ENCODE peak calls at places on chromosome 20, in ten cellular contexts. One of them, this sample, is unnamed.

GRCh38 chr20:34561661-34562060 is 3.1 kb downstream of the MAP1LC3A start:
- DNase-seq in cerebellar cortex: no peak
- DNase-seq in frontal cortex: no peak
- DNase-seq in fibroblast of the aortic adventitia: no peak
- DNase-seq in epithelial cell of prostate: no peak
- DNase-seq in NCI-H510A: no peak
- DNase-seq in left lung: no peak
- DNase-seq in activated naive CD4-positive, alpha-beta T cell treated with anti-CD3 and anti-CD28 coated beads, Interleukin-2, amount 50 U/mL, for 16 hours: no peak
- DNase-seq in effector memory CD8-positive, alpha-beta T cell: no peak
- DNase-seq in GM23248: no peak
- DNase-seq in this sample: no peak

GRCh38 chr20:8515810-8516435 is 383.9 kb downstream of the PLCB1 start:
- DNase-seq in cerebellar cortex: no peak
- DNase-seq in frontal cortex: no peak
- DNase-seq in fibroblast of the aortic adventitia: no peak
- DNase-seq in epithelial cell of prostate: no peak
- DNase-seq in NCI-H510A: no peak
- DNase-seq in left lung: no peak
- DNase-seq in activated naive CD4-positive, alpha-beta T cell treated with anti-CD3 and anti-CD28 coated beads, Interleukin-2, amount 50 U/mL, for 16 hours: no peak
- DNase-seq in effector memory CD8-positive, alpha-beta T cell: no peak
- DNase-seq in GM23248: no peak
- DNase-seq in this sample: no peak

GRCh38 chr20:25178563-25179438 is 16.7 kb upstream of the ENTPD6 start:
- DNase-seq in cerebellar cortex: peak
- DNase-seq in frontal cortex: peak
- DNase-seq in fibroblast of the aortic adventitia: peak
- DNase-seq in epithelial cell of prostate: peak
- DNase-seq in NCI-H510A: peak
- DNase-seq in left lung: no peak
- DNase-seq in activated naive CD4-positive, alpha-beta T cell treated with anti-CD3 and anti-CD28 coated beads, Interleukin-2, amount 50 U/mL, for 16 hours: no peak
- DNase-seq in effector memory CD8-positive, alpha-beta T cell: peak
- DNase-seq in GM23248: peak
- DNase-seq in this sample: peak

GRCh38 chr20:14865169-14865568 is 527.8 kb upstream of the FLRT3 start:
- DNase-seq in cerebellar cortex: no peak
- DNase-seq in frontal cortex: no peak
- DNase-seq in fibroblast of the aortic adventitia: no peak
- DNase-seq in epithelial cell of prostate: peak
- DNase-seq in NCI-H510A: no peak
- DNase-seq in left lung: no peak
- DNase-seq in activated naive CD4-positive, alpha-beta T cell treated with anti-CD3 and anti-CD28 coated beads, Interleukin-2, amount 50 U/mL, for 16 hours: no peak
- DNase-seq in effector memory CD8-positive, alpha-beta T cell: no peak
- DNase-seq in GM23248: peak
- DNase-seq in this sample: no peak

GRCh38 chr20:5463007-5463686 is 146.4 kb upstream of the PROKR2 start:
- DNase-seq in cerebellar cortex: no peak
- DNase-seq in frontal cortex: no peak
- DNase-seq in fibroblast of the aortic adventitia: no peak
- DNase-seq in epithelial cell of prostate: no peak
- DNase-seq in NCI-H510A: no peak
- DNase-seq in left lung: no peak
- DNase-seq in activated naive CD4-positive, alpha-beta T cell treated with anti-CD3 and anti-CD28 coated beads, Interleukin-2, amount 50 U/mL, for 16 hours: no peak
- DNase-seq in effector memory CD8-positive, alpha-beta T cell: no peak
- DNase-seq in GM23248: no peak
- DNase-seq in this sample: no peak

GRCh38 chr20:43191946-43192847 is 2.5 kb upstream of the PTPRT start:
- DNase-seq in cerebellar cortex: peak
- DNase-seq in frontal cortex: peak
- DNase-seq in fibroblast of the aortic adventitia: no peak
- DNase-seq in epithelial cell of prostate: no peak
- DNase-seq in NCI-H510A: peak
- DNase-seq in left lung: peak
- DNase-seq in activated naive CD4-positive, alpha-beta T cell treated with anti-CD3 and anti-CD28 coated beads, Interleukin-2, amount 50 U/mL, for 16 hours: no peak
- DNase-seq in effector memory CD8-positive, alpha-beta T cell: no peak
- DNase-seq in GM23248: peak
- DNase-seq in this sample: no peak

GRCh38 chr20:41001497-41001896 is 27.1 kb upstream of the TOP1 start:
- DNase-seq in cerebellar cortex: no peak
- DNase-seq in frontal cortex: no peak
- DNase-seq in fibroblast of the aortic adventitia: no peak
- DNase-seq in epithelial cell of prostate: no peak
- DNase-seq in NCI-H510A: no peak
- DNase-seq in left lung: no peak
- DNase-seq in activated naive CD4-positive, alpha-beta T cell treated with anti-CD3 and anti-CD28 coated beads, Interleukin-2, amount 50 U/mL, for 16 hours: no peak
- DNase-seq in effector memory CD8-positive, alpha-beta T cell: no peak
- DNase-seq in GM23248: peak
- DNase-seq in this sample: no peak

GRCh38 chr20:44720994-44721784 is 6.0 kb downstream of the CCN5 start:
- DNase-seq in cerebellar cortex: no peak
- DNase-seq in frontal cortex: no peak
- DNase-seq in fibroblast of the aortic adventitia: peak
- DNase-seq in epithelial cell of prostate: peak
- DNase-seq in NCI-H510A: no peak
- DNase-seq in left lung: no peak
- DNase-seq in activated naive CD4-positive, alpha-beta T cell treated with anti-CD3 and anti-CD28 coated beads, Interleukin-2, amount 50 U/mL, for 16 hours: no peak
- DNase-seq in effector memory CD8-positive, alpha-beta T cell: no peak
- DNase-seq in GM23248: peak
- DNase-seq in this sample: peak

GRCh38 chr20:49496526-49497216 is 14.2 kb upstream of the KCNB1 start:
- DNase-seq in cerebellar cortex: no peak
- DNase-seq in frontal cortex: no peak
- DNase-seq in fibroblast of the aortic adventitia: no peak
- DNase-seq in epithelial cell of prostate: no peak
- DNase-seq in NCI-H510A: no peak
- DNase-seq in left lung: no peak
- DNase-seq in activated naive CD4-positive, alpha-beta T cell treated with anti-CD3 and anti-CD28 coated beads, Interleukin-2, amount 50 U/mL, for 16 hours: no peak
- DNase-seq in effector memory CD8-positive, alpha-beta T cell: no peak
- DNase-seq in GM23248: no peak
- DNase-seq in this sample: peak

GRCh38 chr20:35093245-35093884 is 758 bp upstream of the TRPC4AP start:
- DNase-seq in cerebellar cortex: no peak
- DNase-seq in frontal cortex: no peak
- DNase-seq in fibroblast of the aortic adventitia: peak
- DNase-seq in epithelial cell of prostate: no peak
- DNase-seq in NCI-H510A: no peak
- DNase-seq in left lung: no peak
- DNase-seq in activated naive CD4-positive, alpha-beta T cell treated with anti-CD3 and anti-CD28 coated beads, Interleukin-2, amount 50 U/mL, for 16 hours: peak
- DNase-seq in effector memory CD8-positive, alpha-beta T cell: no peak
- DNase-seq in GM23248: peak
- DNase-seq in this sample: peak

GRCh38 chr20:62508641-62509051 is 32.9 kb upstream of the GATA5 start:
- DNase-seq in cerebellar cortex: peak
- DNase-seq in frontal cortex: no peak
- DNase-seq in fibroblast of the aortic adventitia: no peak
- DNase-seq in epithelial cell of prostate: no peak
- DNase-seq in NCI-H510A: no peak
- DNase-seq in left lung: no peak
- DNase-seq in activated naive CD4-positive, alpha-beta T cell treated with anti-CD3 and anti-CD28 coated beads, Interleukin-2, amount 50 U/mL, for 16 hours: no peak
- DNase-seq in effector memory CD8-positive, alpha-beta T cell: no peak
- DNase-seq in GM23248: no peak
- DNase-seq in this sample: no peak

GRCh38 chr20:46946181-46946624 is 51.6 kb downstream of the EYA2 start:
- DNase-seq in cerebellar cortex: no peak
- DNase-seq in frontal cortex: no peak
- DNase-seq in fibroblast of the aortic adventitia: peak
- DNase-seq in epithelial cell of prostate: no peak
- DNase-seq in NCI-H510A: no peak
- DNase-seq in left lung: no peak
- DNase-seq in activated naive CD4-positive, alpha-beta T cell treated with anti-CD3 and anti-CD28 coated beads, Interleukin-2, amount 50 U/mL, for 16 hours: no peak
- DNase-seq in effector memory CD8-positive, alpha-beta T cell: no peak
- DNase-seq in GM23248: no peak
- DNase-seq in this sample: peak

GRCh38 chr20:63896136-63896890 is 1.4 kb downstream of the DNAJC5 start:
- DNase-seq in cerebellar cortex: no peak
- DNase-seq in frontal cortex: no peak
- DNase-seq in fibroblast of the aortic adventitia: peak
- DNase-seq in epithelial cell of prostate: no peak
- DNase-seq in NCI-H510A: no peak
- DNase-seq in left lung: peak
- DNase-seq in activated naive CD4-positive, alpha-beta T cell treated with anti-CD3 and anti-CD28 coated beads, Interleukin-2, amount 50 U/mL, for 16 hours: peak
- DNase-seq in effector memory CD8-positive, alpha-beta T cell: peak
- DNase-seq in GM23248: peak
- DNase-seq in this sample: no peak

GRCh38 chr20:31452575-31452974 is 12.1 kb downstream of the DEFB123 start:
- DNase-seq in cerebellar cortex: no peak
- DNase-seq in frontal cortex: no peak
- DNase-seq in fibroblast of the aortic adventitia: no peak
- DNase-seq in epithelial cell of prostate: no peak
- DNase-seq in NCI-H510A: no peak
- DNase-seq in left lung: no peak
- DNase-seq in activated naive CD4-positive, alpha-beta T cell treated with anti-CD3 and anti-CD28 coated beads, Interleukin-2, amount 50 U/mL, for 16 hours: no peak
- DNase-seq in effector memory CD8-positive, alpha-beta T cell: no peak
- DNase-seq in GM23248: peak
- DNase-seq in this sample: peak

GRCh38 chr20:16415079-16415478 is 158.2 kb downstream of the KIF16B start:
- DNase-seq in cerebellar cortex: no peak
- DNase-seq in frontal cortex: no peak
- DNase-seq in fibroblast of the aortic adventitia: peak
- DNase-seq in epithelial cell of prostate: no peak
- DNase-seq in NCI-H510A: no peak
- DNase-seq in left lung: no peak
- DNase-seq in activated naive CD4-positive, alpha-beta T cell treated with anti-CD3 and anti-CD28 coated beads, Interleukin-2, amount 50 U/mL, for 16 hours: no peak
- DNase-seq in effector memory CD8-positive, alpha-beta T cell: no peak
- DNase-seq in GM23248: peak
- DNase-seq in this sample: peak

GRCh38 chr20:56587307-56588108 is 41.6 kb upstream of the TFAP2C start:
- DNase-seq in cerebellar cortex: no peak
- DNase-seq in frontal cortex: no peak
- DNase-seq in fibroblast of the aortic adventitia: no peak
- DNase-seq in epithelial cell of prostate: no peak
- DNase-seq in NCI-H510A: no peak
- DNase-seq in left lung: no peak
- DNase-seq in activated naive CD4-positive, alpha-beta T cell treated with anti-CD3 and anti-CD28 coated beads, Interleukin-2, amount 50 U/mL, for 16 hours: no peak
- DNase-seq in effector memory CD8-positive, alpha-beta T cell: no peak
- DNase-seq in GM23248: no peak
- DNase-seq in this sample: no peak

GRCh38 chr20:64231621-64232550 is 23.7 kb upstream of the PCMTD2 start:
- DNase-seq in cerebellar cortex: no peak
- DNase-seq in frontal cortex: no peak
- DNase-seq in fibroblast of the aortic adventitia: no peak
- DNase-seq in epithelial cell of prostate: no peak
- DNase-seq in NCI-H510A: no peak
- DNase-seq in left lung: peak
- DNase-seq in activated naive CD4-positive, alpha-beta T cell treated with anti-CD3 and anti-CD28 coated beads, Interleukin-2, amount 50 U/mL, for 16 hours: no peak
- DNase-seq in effector memory CD8-positive, alpha-beta T cell: no peak
- DNase-seq in GM23248: no peak
- DNase-seq in this sample: no peak

GRCh38 chr20:46674253-46675083 is 14.8 kb downstream of the TP53RK start:
- DNase-seq in cerebellar cortex: no peak
- DNase-seq in frontal cortex: no peak
- DNase-seq in fibroblast of the aortic adventitia: no peak
- DNase-seq in epithelial cell of prostate: no peak
- DNase-seq in NCI-H510A: no peak
- DNase-seq in left lung: no peak
- DNase-seq in activated naive CD4-positive, alpha-beta T cell treated with anti-CD3 and anti-CD28 coated beads, Interleukin-2, amount 50 U/mL, for 16 hours: no peak
- DNase-seq in effector memory CD8-positive, alpha-beta T cell: no peak
- DNase-seq in GM23248: no peak
- DNase-seq in this sample: no peak

GRCh38 chr20:39897781-39898466 is 791.1 kb downstream of the MAFB start:
- DNase-seq in cerebellar cortex: no peak
- DNase-seq in frontal cortex: no peak
- DNase-seq in fibroblast of the aortic adventitia: no peak
- DNase-seq in epithelial cell of prostate: no peak
- DNase-seq in NCI-H510A: no peak
- DNase-seq in left lung: no peak
- DNase-seq in activated naive CD4-positive, alpha-beta T cell treated with anti-CD3 and anti-CD28 coated beads, Interleukin-2, amount 50 U/mL, for 16 hours: no peak
- DNase-seq in effector memory CD8-positive, alpha-beta T cell: no peak
- DNase-seq in GM23248: peak
- DNase-seq in this sample: no peak

GRCh38 chr20:54019585-54019984 is 50.8 kb downstream of the BCAS1 start:
- DNase-seq in cerebellar cortex: no peak
- DNase-seq in frontal cortex: no peak
- DNase-seq in fibroblast of the aortic adventitia: no peak
- DNase-seq in epithelial cell of prostate: no peak
- DNase-seq in NCI-H510A: no peak
- DNase-seq in left lung: no peak
- DNase-seq in activated naive CD4-positive, alpha-beta T cell treated with anti-CD3 and anti-CD28 coated beads, Interleukin-2, amount 50 U/mL, for 16 hours: no peak
- DNase-seq in effector memory CD8-positive, alpha-beta T cell: no peak
- DNase-seq in GM23248: no peak
- DNase-seq in this sample: no peak

GRCh38 chr20:2745060-2745910 is 52.7 kb downstream of the EBF4 start:
- DNase-seq in cerebellar cortex: no peak
- DNase-seq in frontal cortex: no peak
- DNase-seq in fibroblast of the aortic adventitia: no peak
- DNase-seq in epithelial cell of prostate: no peak
- DNase-seq in NCI-H510A: peak
- DNase-seq in left lung: no peak
- DNase-seq in activated naive CD4-positive, alpha-beta T cell treated with anti-CD3 and anti-CD28 coated beads, Interleukin-2, amount 50 U/mL, for 16 hours: no peak
- DNase-seq in effector memory CD8-positive, alpha-beta T cell: no peak
- DNase-seq in GM23248: no peak
- DNase-seq in this sample: no peak

GRCh38 chr20:62902926-62903615 is 23.2 kb downstream of the DIDO1 start:
- DNase-seq in cerebellar cortex: no peak
- DNase-seq in frontal cortex: no peak
- DNase-seq in fibroblast of the aortic adventitia: no peak
- DNase-seq in epithelial cell of prostate: no peak
- DNase-seq in NCI-H510A: no peak
- DNase-seq in left lung: no peak
- DNase-seq in activated naive CD4-positive, alpha-beta T cell treated with anti-CD3 and anti-CD28 coated beads, Interleukin-2, amount 50 U/mL, for 16 hours: no peak
- DNase-seq in effector memory CD8-positive, alpha-beta T cell: no peak
- DNase-seq in GM23248: peak
- DNase-seq in this sample: no peak

GRCh38 chr20:60050193-60050960 is 92.2 kb downstream of the CDH26 start:
- DNase-seq in cerebellar cortex: no peak
- DNase-seq in frontal cortex: no peak
- DNase-seq in fibroblast of the aortic adventitia: no peak
- DNase-seq in epithelial cell of prostate: no peak
- DNase-seq in NCI-H510A: no peak
- DNase-seq in left lung: no peak
- DNase-seq in activated naive CD4-positive, alpha-beta T cell treated with anti-CD3 and anti-CD28 coated beads, Interleukin-2, amount 50 U/mL, for 16 hours: no peak
- DNase-seq in effector memory CD8-positive, alpha-beta T cell: no peak
- DNase-seq in GM23248: no peak
- DNase-seq in this sample: no peak

GRCh38 chr20:33863440-33864323 is 52.5 kb downstream of the CHMP4B start:
- DNase-seq in cerebellar cortex: no peak
- DNase-seq in frontal cortex: no peak
- DNase-seq in fibroblast of the aortic adventitia: no peak
- DNase-seq in epithelial cell of prostate: no peak
- DNase-seq in NCI-H510A: no peak
- DNase-seq in left lung: no peak
- DNase-seq in activated naive CD4-positive, alpha-beta T cell treated with anti-CD3 and anti-CD28 coated beads, Interleukin-2, amount 50 U/mL, for 16 hours: no peak
- DNase-seq in effector memory CD8-positive, alpha-beta T cell: no peak
- DNase-seq in GM23248: no peak
- DNase-seq in this sample: no peak

GRCh38 chr20:57287007-57287810 is 20.8 kb upstream of the BMP7 start:
- DNase-seq in cerebellar cortex: peak
- DNase-seq in frontal cortex: no peak
- DNase-seq in fibroblast of the aortic adventitia: no peak
- DNase-seq in epithelial cell of prostate: no peak
- DNase-seq in NCI-H510A: no peak
- DNase-seq in left lung: no peak
- DNase-seq in activated naive CD4-positive, alpha-beta T cell treated with anti-CD3 and anti-CD28 coated beads, Interleukin-2, amount 50 U/mL, for 16 hours: no peak
- DNase-seq in effector memory CD8-positive, alpha-beta T cell: no peak
- DNase-seq in GM23248: peak
- DNase-seq in this sample: no peak

GRCh38 chr20:63498950-63499332 is at the start of gene EEF1A2:
- DNase-seq in cerebellar cortex: peak
- DNase-seq in frontal cortex: peak
- DNase-seq in fibroblast of the aortic adventitia: no peak
- DNase-seq in epithelial cell of prostate: no peak
- DNase-seq in NCI-H510A: no peak
- DNase-seq in left lung: peak
- DNase-seq in activated naive CD4-positive, alpha-beta T cell treated with anti-CD3 and anti-CD28 coated beads, Interleukin-2, amount 50 U/mL, for 16 hours: peak
- DNase-seq in effector memory CD8-positive, alpha-beta T cell: peak
- DNase-seq in GM23248: peak
- DNase-seq in this sample: no peak

GRCh38 chr20:58237318-58238182 is 9.1 kb upstream of the ANKRD60 start:
- DNase-seq in cerebellar cortex: no peak
- DNase-seq in frontal cortex: no peak
- DNase-seq in fibroblast of the aortic adventitia: peak
- DNase-seq in epithelial cell of prostate: no peak
- DNase-seq in NCI-H510A: no peak
- DNase-seq in left lung: no peak
- DNase-seq in activated naive CD4-positive, alpha-beta T cell treated with anti-CD3 and anti-CD28 coated beads, Interleukin-2, amount 50 U/mL, for 16 hours: no peak
- DNase-seq in effector memory CD8-positive, alpha-beta T cell: no peak
- DNase-seq in GM23248: peak
- DNase-seq in this sample: peak

GRCh38 chr20:59031326-59032022 is 661 bp downstream of the ATP5F1E start:
- DNase-seq in cerebellar cortex: no peak
- DNase-seq in frontal cortex: no peak
- DNase-seq in fibroblast of the aortic adventitia: no peak
- DNase-seq in epithelial cell of prostate: no peak
- DNase-seq in NCI-H510A: no peak
- DNase-seq in left lung: no peak
- DNase-seq in activated naive CD4-positive, alpha-beta T cell treated with anti-CD3 and anti-CD28 coated beads, Interleukin-2, amount 50 U/mL, for 16 hours: no peak
- DNase-seq in effector memory CD8-positive, alpha-beta T cell: no peak
- DNase-seq in GM23248: no peak
- DNase-seq in this sample: no peak